ENCODE peak calls at places on chromosome 3, in six cellular contexts. O, I, Q, U, W and E are unnamed samples.

GRCh38 chr3:39149059-39149455 is 4.3 kb downstream of the CSRNP1 start:
- DNase-seq in Q (no peak), I (no peak), U (no peak), O (no peak), W (no peak), E (no peak)

GRCh38 chr3:151697496-151697895 is 36.2 kb upstream of the AADACL2 start:
- DNase-seq in O (no peak), Q (no peak), W (no peak), U (no peak), I (no peak), E (no peak)

GRCh38 chr3:124926426-124927116 is 8.0 kb downstream of the MUC13 start:
- DNase-seq in O (no peak), U (no peak), I (no peak), Q (no peak), W (no peak), E (no peak)

GRCh38 chr3:30770387-30770786 is 124.1 kb downstream of the GADL1 start:
- DNase-seq in O (peak; percentile 15), Q (no peak), I (no peak), U (no peak), W (no peak), E (no peak)

GRCh38 chr3:139312959-139313358 is 30.9 kb upstream of the MRPS22 start:
- DNase-seq in I (no peak), Q (no peak), U (no peak), O (no peak), W (no peak), E (no peak)

GRCh38 chr3:175355801-175356335 is 496.7 kb downstream of the NAALADL2 start:
- DNase-seq in W (no peak), Q (no peak), I (no peak), O (no peak), U (no peak), E (no peak)

GRCh38 chr3:99901200-99901926 is 83.7 kb downstream of the CMSS1 start:
- DNase-seq in U (no peak), W (no peak), I (no peak), O (no peak), Q (no peak), E (no peak)

GRCh38 chr3:127646501-127647046 is 17.6 kb downstream of the PODXL2 start:
- DNase-seq in I (no peak), U (no peak), Q (no peak), W (no peak), O (no peak), E (no peak)

GRCh38 chr3:193389335-193389734 is 10.8 kb upstream of the ATP13A5 start:
- DNase-seq in W (no peak), U (peak; percentile 40), I (no peak), O (no peak), Q (no peak), E (no peak)

GRCh38 chr3:69121950-69122349 is 445 bp downstream of the LMOD3 start:
- DNase-seq in W (no peak), Q (no peak), U (no peak), O (no peak), I (no peak), E (no peak)

GRCh38 chr3:94307588-94307987 is 244.7 kb downstream of the NSUN3 start:
- DNase-seq in W (no peak), U (no peak), Q (no peak), I (no peak), O (no peak), E (no peak)

GRCh38 chr3:53234130-53234840 is 21.5 kb downstream of the TKT start:
- DNase-seq in W (no peak), U (no peak), I (no peak), O (no peak), Q (no peak), E (no peak)

GRCh38 chr3:53230789-53231188 is 25.0 kb downstream of the TKT start:
- DNase-seq in U (no peak), I (no peak), Q (no peak), O (no peak), W (no peak), E (no peak)

GRCh38 chr3:53231532-53232511 is 24.0 kb downstream of the TKT start:
- DNase-seq in W (no peak), O (no peak), Q (no peak), U (no peak), I (no peak), E (no peak)

GRCh38 chr3:53234841-53235232 is 21.0 kb downstream of the TKT start:
- DNase-seq in I (no peak), W (no peak), O (no peak), Q (no peak), U (no peak), E (no peak)

GRCh38 chr3:53232641-53233377 is 23.0 kb downstream of the TKT start:
- DNase-seq in W (no peak), O (no peak), U (no peak), I (no peak), Q (no peak), E (no peak)
- TF ChIP-seq POLR2AphosphoS5 in W (no peak), O (no peak), U (no peak), I (no peak), Q (no peak), E (no peak)

GRCh38 chr3:53269888-53270880 is 14.4 kb upstream of the TKT start:
- DNase-seq in O (peak; percentile 82), W (peak; percentile 97), U (peak; percentile 74), Q (peak; percentile 91), I (peak; percentile 86), E (peak; percentile 94)
- TF ChIP-seq POLR2A in O (no peak), W (no peak), U (no peak), Q (no peak), I (no peak), E (no peak)

GRCh38 chr3:79817224-79817623 is 49.4 kb upstream of the ROBO1 start:
- DNase-seq in W (no peak), O (no peak), Q (no peak), U (no peak), I (no peak), E (no peak)

GRCh38 chr3:79820089-79820488 is 52.3 kb upstream of the ROBO1 start:
- DNase-seq in U (no peak), Q (no peak), O (no peak), I (no peak), W (no peak), E (no peak)

GRCh38 chr3:79815478-79815877 is 47.7 kb upstream of the ROBO1 start:
- DNase-seq in I (no peak), W (no peak), Q (no peak), U (no peak), O (no peak), E (no peak)

GRCh38 chr3:79822076-79822475 is 54.3 kb upstream of the ROBO1 start:
- DNase-seq in Q (no peak), I (no peak), W (no peak), O (no peak), U (no peak), E (no peak)

GRCh38 chr3:79818015-79818414 is 50.2 kb upstream of the ROBO1 start:
- DNase-seq in W (no peak), U (no peak), I (no peak), O (no peak), Q (no peak), E (no peak)
- H3K4me1 ChIP-seq in W (no peaks in the 10 kb centered on the region), U (no peaks in the 10 kb centered on the region), I (no peaks in the 10 kb centered on the region), O (no peaks in the 10 kb centered on the region), Q (no peaks in the 10 kb centered on the region), E (no peaks in the 10 kb centered on the region)

DNA sequence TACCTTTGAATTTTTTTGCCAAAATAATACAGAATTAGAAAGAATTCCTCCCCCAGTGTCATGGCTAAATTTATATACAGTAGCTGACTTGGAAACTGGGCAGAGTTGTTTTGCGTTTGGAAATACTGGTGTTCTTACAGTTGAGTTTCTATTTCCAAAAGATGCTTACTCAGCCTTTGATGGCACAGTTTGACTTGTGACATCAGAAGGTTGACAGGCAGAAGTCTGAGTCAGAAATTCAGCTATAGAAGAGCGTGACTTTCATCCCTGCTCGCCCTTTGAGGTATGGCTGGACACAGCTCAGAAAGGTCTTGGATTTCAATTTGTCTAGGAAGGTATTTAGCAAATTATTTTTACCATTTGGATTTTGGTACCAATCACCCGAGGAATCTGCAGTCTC is 175.8 kb downstream of the VGLL4 start:
- DNase-seq in W (no peak), I (no peak), O (no peak), Q (no peak), U (no peak), E (no peak)
- TF ChIP-seq POLR2AphosphoS5 in W (no peak), I (no peak), O (no peak), Q (no peak), U (no peak), E (no peak)

GRCh38 chr3:11601446-11602241 is 42.1 kb downstream of the VGLL4 start:
- DNase-seq in Q (peak; percentile 60), W (peak; percentile 85), I (no peak), U (no peak), O (no peak), E (peak; percentile 86)
- TF ChIP-seq POLR2A in Q (no peak), W (no peak), I (no peak), U (no peak), O (no peak), E (no peak)

GRCh38 chr3:28758115-28758514 is 409.5 kb upstream of the AZI2 start:
- DNase-seq in I (no peak), W (no peak), O (no peak), Q (no peak), U (no peak), E (no peak)
- H3K4me1 ChIP-seq in I (no peaks in the 10 kb centered on the region), W (no peaks in the 10 kb centered on the region), O (no peaks in the 10 kb centered on the region), Q (no peaks in the 10 kb centered on the region), U (no peaks in the 10 kb centered on the region), E (no peaks in the 10 kb centered on the region)